ENCODE peak calls at places on chromosomes 5 and 9, in nine cellular contexts. Q is astrocyte of the spinal cord, B is GM10248, P is A549, V is progenitor cell of endocrine pancreas, S is neural crest cell, M is mammary epithelial cell, J is heart right ventricle, N is lower leg skin. G is an unnamed sample.
A peak's percentile ranks its signal among the peaks of the same experiment; 100 is the strongest.

GRCh38 chr5:80068775-80069174 is 33.6 kb downstream of the THBS4 start:
- DNase-seq in Q (no peak), V (no peak), P (no peak), N (no peak), J (no peak), B (no peak), S (no peak), M (no peak), G (no peak)

GRCh38 chr5:136810198-136810823 is 445.0 kb upstream of the TRPC7 start:
- DNase-seq in Q (peak; percentile 67), P (no peak), V (no peak), M (peak; percentile 76), N (no peak), S (no peak), B (no peak), J (peak; percentile 44), G (no peak)

GRCh38 chr9:82810902-82811301 is 252.0 kb downstream of the RASEF start:
- DNase-seq in B (no peak), J (no peak), V (no peak), S (no peak), N (no peak), P (peak; percentile 52), M (peak; percentile 92), Q (peak; percentile 91), G (no peak)

GRCh38 chr5:125409496-125410351 is 663.3 kb upstream of the ZNF608 start:
- DNase-seq in P (no peak), S (no peak), M (no peak), Q (peak; percentile 76), V (no peak), B (no peak), J (no peak), N (no peak), G (no peak)

GRCh38 chr5:159017787-159018186 is 81.9 kb downstream of the EBF1 start:
- DNase-seq in N (no peak), J (peak; percentile 85), S (no peak), V (no peak), Q (peak; percentile 89), B (no peak), P (peak; percentile 47), M (peak; percentile 26), G (no peak)

GRCh38 chr9:15509931-15510788 is 610 bp downstream of the PSIP1 start:
- DNase-seq in V (peak; percentile 31), J (peak; percentile 29), S (peak; percentile 30), P (peak; percentile 20), Q (peak; percentile 19), M (no peak), B (peak; percentile 80), N (no peak), G (no peak)

GRCh38 chr9:137298983-137299521 is 3.0 kb downstream of the NRARP start:
- DNase-seq in Q (no peak), V (no peak), J (no peak), B (no peak), M (no peak), P (no peak), S (no peak), N (no peak), G (no peak)

GRCh38 chr9:123401879-123402513 is 46.0 kb downstream of the CRB2 start:
- DNase-seq in V (peak; percentile 27), M (peak; percentile 11), Q (peak; percentile 54), B (peak; percentile 66), S (peak; percentile 55), J (peak; percentile 24), N (no peak), P (peak; percentile 52), G (no peak)

GRCh38 chr9:137673871-137674270 is 55.1 kb downstream of the EHMT1 start:
- DNase-seq in M (no peak), N (no peak), B (no peak), S (no peak), V (no peak), Q (no peak), J (no peak), P (no peak), G (no peak)

GRCh38 chr5:176637556-176637955 is 7.1 kb downstream of the EIF4E1B start:
- DNase-seq in M (no peak), P (no peak), V (no peak), J (no peak), Q (no peak), N (no peak), B (no peak), S (no peak), G (no peak)

GRCh38 chr9:87498046-87498815 is 564 bp downstream of the DAPK1 start:
- DNase-seq in V (peak; percentile 70), N (peak; percentile 89), P (peak; percentile 57), B (peak; percentile 52), S (peak; percentile 67), Q (peak; percentile 30), J (no peak), M (peak; percentile 53), G (peak; percentile 81)

GRCh38 chr5:138636401-138636944 is 61.3 kb upstream of the HSPA9 start:
- DNase-seq in S (no peak), P (no peak), N (no peak), B (no peak), M (no peak), Q (no peak), V (no peak), J (no peak), G (no peak)

GRCh38 chr9:98326402-98327248 is 71.2 kb upstream of the TBC1D2 start:
- DNase-seq in N (peak; percentile 37), J (no peak), Q (peak; percentile 41), V (no peak), P (no peak), S (no peak), B (no peak), M (no peak), G (no peak)

GRCh38 chr9:133276001-133276884 is 1.2 kb upstream of the ABO start:
- DNase-seq in J (no peak), B (no peak), P (no peak), N (peak; percentile 76), Q (no peak), V (no peak), M (no peak), S (no peak), G (peak; percentile 34)

GRCh38 chr9:133276923-133277322 is 1.9 kb upstream of the ABO start:
- DNase-seq in S (no peak), N (peak; percentile 45), B (no peak), M (no peak), Q (no peak), P (no peak), J (no peak), V (no peak), G (peak; percentile 54)

GRCh38 chr9:133274236-133275104 is 531 bp downstream of the ABO start:
- DNase-seq in B (no peak), V (no peak), P (no peak), S (no peak), J (no peak), N (peak; percentile 82), Q (no peak), M (no peak), G (peak; percentile 71)

GRCh38 chr9:133273819-133274218 is 1.2 kb downstream of the ABO start:
- DNase-seq in B (no peak), J (no peak), S (no peak), M (no peak), Q (no peak), N (peak; percentile 57), V (no peak), P (no peak), G (peak; percentile 27)

GRCh38 chr9:133275105-133276000 is at the start of gene ABO:
- DNase-seq in P (no peak), N (peak; percentile 83), M (no peak), S (no peak), V (peak; percentile 41), Q (no peak), J (peak; percentile 44), B (peak; percentile 22), G (peak; percentile 70)
- TF ChIP-seq CTCF in P (peak; percentile 8), N (no peak), M (no peak), S (no peak), V (peak; percentile 27), Q (no peak), J (peak; percentile 65), B (no peak), G (no peak)

DNA sequence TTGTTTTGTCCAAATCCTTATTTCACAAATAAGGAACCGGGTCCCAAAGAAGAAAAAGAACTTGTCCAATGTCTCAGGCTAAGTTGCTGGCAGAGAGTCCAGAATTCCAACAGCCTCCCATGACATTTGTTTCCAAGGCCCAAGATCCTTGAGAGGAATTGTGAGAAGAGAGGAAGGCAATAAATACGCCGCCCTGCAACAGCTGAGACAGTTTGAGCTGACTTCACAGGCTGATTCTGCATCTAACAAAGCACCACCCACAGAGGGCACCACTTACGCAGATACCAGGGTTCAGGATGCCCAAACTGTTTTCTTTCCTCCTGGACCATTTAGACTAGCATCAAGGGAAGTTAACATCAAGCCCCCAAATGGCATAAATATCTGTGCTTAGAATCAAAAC is 211.3 kb downstream of the FAM114A2 start:
- DNase-seq in J (no peak), N (no peak), P (peak; percentile 3), V (no peak), S (no peak), B (no peak), Q (no peak), M (no peak), G (no peak)
- TF ChIP-seq CTCF in J (no peak), N (no peak), P (no peak), V (no peak), S (no peak), B (peak; percentile 6), Q (peak; percentile 22), M (peak; percentile 29), G (no peak)

DNA sequence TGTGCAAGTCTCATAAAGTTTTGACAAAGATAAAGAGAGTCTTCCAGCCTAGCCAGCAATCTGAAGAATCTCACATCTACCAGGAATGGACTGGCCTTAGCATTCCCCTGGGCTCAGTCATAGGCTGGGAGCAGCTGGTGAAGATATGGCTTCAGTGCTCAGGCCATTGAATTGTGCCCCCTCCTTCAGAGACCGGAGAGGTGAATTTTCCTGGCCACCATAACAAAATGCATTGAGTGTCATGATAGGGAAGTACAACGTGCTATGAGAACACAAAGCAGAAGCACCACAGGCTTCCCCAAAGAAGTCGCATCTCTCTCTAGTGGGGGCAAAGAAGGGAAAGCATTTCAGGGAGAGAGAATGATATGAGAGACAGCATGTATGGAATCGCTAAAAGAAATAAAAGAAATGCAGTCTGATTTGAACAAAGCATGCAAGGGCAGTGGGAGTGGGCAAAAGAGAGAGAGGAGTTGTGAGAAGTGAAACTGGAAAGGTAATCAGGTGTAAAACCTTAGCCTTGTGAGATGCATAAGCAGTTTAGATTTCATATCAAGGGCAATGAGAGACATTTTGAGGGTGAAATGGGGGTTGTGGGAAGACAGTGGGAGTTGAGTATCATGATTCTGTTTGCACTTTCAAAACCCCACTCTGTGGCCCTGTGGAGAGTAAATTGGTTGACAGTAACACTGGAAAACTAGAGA is 57.1 kb upstream of the NMUR2 start:
- DNase-seq in S (no peak), J (no peak), M (no peak), V (no peak), Q (no peak), B (no peak), P (peak; percentile 45), N (no peak), G (no peak)
- TF ChIP-seq CTCF in S (no peak), J (peak; percentile 40), M (no peak), V (no peak), Q (no peak), B (no peak), P (peak; percentile 26), N (no peak), G (no peak)

DNA sequence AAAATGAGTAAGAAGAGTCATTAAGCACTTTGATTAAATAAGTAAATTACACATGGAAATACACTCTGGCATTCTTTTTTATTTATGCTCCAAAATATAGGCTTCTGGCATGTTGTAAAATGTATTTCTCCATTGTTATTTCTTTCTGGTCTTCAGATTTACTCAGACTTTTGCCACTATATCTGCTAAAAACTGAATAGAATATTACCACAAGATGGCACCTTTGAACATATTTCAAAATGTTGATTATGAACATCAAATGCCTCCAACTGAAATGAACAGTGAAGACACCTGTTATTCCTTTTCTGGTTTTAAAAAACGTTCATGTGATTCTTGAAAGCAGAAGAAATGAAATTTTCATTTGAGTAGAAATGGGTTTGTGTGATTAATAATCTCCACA is 23.6 kb downstream of the TYRP1 start:
- DNase-seq in P (no peak), B (no peak), J (no peak), N (no peak), V (no peak), Q (no peak), M (no peak), S (no peak), G (no peak)
- TF ChIP-seq CTCF in P (peak; percentile 57), B (no peak), J (peak; percentile 30), N (no peak), V (no peak), Q (no peak), M (peak; percentile 24), S (no peak), G (no peak)